ENCODE peak calls at places on chromosomes 7 and 10, in five cellular contexts. V, G, C, A and E are unnamed samples.

GRCh38 chr7:93902777-93903423 is 3.5 kb upstream of the GNGT1 start:
- DNase-seq in C (peak), A (no peak), G (no peak), V (peak), E (no peak)

GRCh38 chr10:51832652-51833383 is 133.4 kb upstream of the CSTF2T start:
- DNase-seq in A (no peak), G (peak), C (peak), V (peak), E (no peak)

GRCh38 chr10:24428410-24428782 is 219.5 kb downstream of the KIAA1217 start:
- DNase-seq in V (no peak), G (no peak), C (peak), A (no peak), E (no peak)

GRCh38 chr7:107187774-107188173 is 19.0 kb downstream of the HBP1 start:
- DNase-seq in G (no peak), C (no peak), V (no peak), A (no peak), E (no peak)

GRCh38 chr7:20440472-20441105 is 109.9 kb downstream of the ITGB8 start:
- DNase-seq in V (no peak), C (peak), A (no peak), G (no peak), E (no peak)

GRCh38 chr7:116876664-116877442 is 14.5 kb downstream of the CAPZA2 start:
- DNase-seq in V (no peak), G (no peak), A (peak), C (no peak), E (peak)

GRCh38 chr10:1550291-1550595 is 187.1 kb downstream of the ADARB2 start:
- DNase-seq in G (no peak), C (no peak), A (no peak), V (no peak), E (no peak)

GRCh38 chr7:2522780-2523433 is 3.3 kb downstream of the LFNG start:
- DNase-seq in C (no peak), V (no peak), A (peak), G (peak), E (no peak)

GRCh38 chr10:3167611-3168330 is 4.8 kb downstream of the PITRM1 start:
- DNase-seq in C (no peak), V (no peak), A (no peak), G (no peak), E (no peak)

GRCh38 chr7:100895956-100896742 is 461 bp upstream of the ACHE start:
- DNase-seq in C (no peak), G (no peak), A (peak), V (no peak), E (peak)

GRCh38 chr10:6607187-6607586 is 27.1 kb upstream of the PRKCQ start:
- DNase-seq in C (no peak), A (no peak), V (no peak), G (no peak), E (no peak)

GRCh38 chr10:104479906-104480579 is 126.4 kb downstream of the CFAP58 start:
- DNase-seq in A (no peak), V (no peak), C (no peak), G (no peak), E (no peak)

GRCh38 chr10:95406651-95407280 is 116.0 kb upstream of the PDLIM1 start:
- DNase-seq in A (peak), V (no peak), G (no peak), C (peak), E (peak)

GRCh38 chr10:90966146-90966545 is 45.3 kb upstream of the ANKRD1 start:
- DNase-seq in V (no peak), G (no peak), A (no peak), C (no peak), E (no peak)

GRCh38 chr7:1009747-1010146 is 26.8 kb downstream of the CYP2W1 start:
- DNase-seq in A (no peak), V (no peak), C (no peak), G (no peak), E (no peak)

GRCh38 chr10:116748041-116748440 is 5.7 kb upstream of the HSPA12A start:
- DNase-seq in V (no peak), G (no peak), C (peak), A (no peak), E (no peak)

GRCh38 chr7:99331002-99331401 is 5.3 kb downstream of the ARPC1A start:
- DNase-seq in V (no peak), A (no peak), G (no peak), C (peak), E (no peak)

GRCh38 chr10:79242620-79243152 is 104.6 kb upstream of the PPIF start:
- DNase-seq in G (no peak), C (peak), A (no peak), V (peak), E (peak)

GRCh38 chr7:33706666-33707194 is 198.6 kb upstream of the BMPER start:
- DNase-seq in C (no peak), V (no peak), A (no peak), G (peak), E (no peak)

GRCh38 chr7:115940462-115941060 is 90.0 kb downstream of the TFEC start:
- DNase-seq in C (peak), G (no peak), V (no peak), A (no peak), E (no peak)

GRCh38 chr10:62733654-62734293 is 70.7 kb upstream of the ADO start:
- DNase-seq in G (no peak), C (peak), A (no peak), V (no peak), E (no peak)

GRCh38 chr7:55774327-55775050 is 88.1 kb downstream of the SEPTIN14 start:
- DNase-seq in C (no peak), V (no peak), A (no peak), G (no peak), E (no peak)

GRCh38 chr10:99859585-99859984 is 77.1 kb downstream of the ABCC2 start:
- DNase-seq in C (no peak), A (no peak), V (no peak), G (no peak), E (no peak)

GRCh38 chr7:44045226-44046014 is 918 bp downstream of the DBNL start:
- DNase-seq in A (no peak), C (no peak), V (no peak), G (no peak), E (no peak)

GRCh38 chr10:96831867-96832720 is at the start of gene LCOR:
- DNase-seq in V (no peak), A (peak), G (peak), C (peak), E (peak)

GRCh38 chr10:126584836-126585235 is 85.7 kb downstream of the C10orf90 start:
- DNase-seq in A (no peak), V (no peak), C (no peak), G (no peak), E (no peak)